ENCODE peak calls at places on chromosomes 6 and 20, in eight cellular contexts. B is posterior cingulate gyrus; J is mesendoderm; H is NCI-H1417; L is effector memory CD8-positive, alpha-beta T cell; E is IMR-90; V is SHP77 treated with DMSO at 0.1 percent for 48 hours; M is T-helper 9 cell. I is an unnamed sample.
A peak's percentile ranks its signal among the peaks of the same experiment; 100 is the strongest.

GRCh38 chr6:90288404-90288803 is 8.2 kb downstream of the BACH2 start:
- DNase-seq in V (no peak), M (no peak), L (no peak), E (peak; percentile 15), J (peak; percentile 85), B (no peak), H (peak; percentile 57), I (no peak)

GRCh38 chr6:155765275-155766194 is 309.9 kb upstream of the NOX3 start:
- DNase-seq in M (no peak), B (no peak), L (no peak), E (peak; percentile 90), V (no peak), H (no peak), J (no peak), I (no peak)

GRCh38 chr6:31158863-31159855 is 770 bp downstream of the TCF19 start:
- DNase-seq in H (peak; percentile 71), M (no peak), E (no peak), V (no peak), J (peak; percentile 72), B (no peak), L (no peak), I (no peak)

GRCh38 chr6:131383421-131384411 is 189.3 kb upstream of the ARG1 start:
- DNase-seq in L (no peak), E (no peak), B (no peak), H (no peak), M (no peak), J (no peak), V (no peak), I (no peak)

GRCh38 chr20:62370807-62371587 is 3.9 kb upstream of the LAMA5 start:
- DNase-seq in L (no peak), J (no peak), V (no peak), M (no peak), B (no peak), H (no peak), E (no peak), I (no peak)

GRCh38 chr20:49685809-49686208 is 27.9 kb downstream of the B4GALT5 start:
- DNase-seq in L (no peak), B (no peak), E (peak; percentile 72), M (no peak), V (no peak), J (no peak), H (no peak), I (no peak)

GRCh38 chr6:148857817-148858390 is 111.1 kb downstream of the UST start:
- DNase-seq in J (no peak), V (no peak), H (no peak), M (no peak), L (no peak), E (peak; percentile 95), B (no peak), I (no peak)

GRCh38 chr6:95545691-95546090 is 31.6 kb upstream of the MANEA start:
- DNase-seq in M (no peak), V (no peak), J (no peak), B (no peak), E (no peak), L (no peak), H (peak; percentile 43), I (no peak)

GRCh38 chr6:111646942-111647341 is 41.3 kb upstream of the TRAF3IP2 start:
- DNase-seq in J (no peak), B (no peak), H (no peak), L (no peak), E (peak; percentile 91), M (no peak), V (no peak), I (no peak)

GRCh38 chr6:121349596-121349995 is 15.3 kb upstream of the TBC1D32 start:
- DNase-seq in E (no peak), V (no peak), J (no peak), B (no peak), L (no peak), M (no peak), H (no peak), I (no peak)

GRCh38 chr6:115811511-115811910 is 249.2 kb downstream of the FRK start:
- DNase-seq in V (no peak), H (no peak), E (no peak), M (no peak), L (no peak), B (no peak), J (no peak), I (no peak)

GRCh38 chr20:56274156-56274555 is 25.6 kb downstream of the MC3R start:
- DNase-seq in E (no peak), H (no peak), J (no peak), B (no peak), M (no peak), V (no peak), L (no peak), I (no peak)

GRCh38 chr20:61883867-61884393 is 181.8 kb downstream of the TAF4 start:
- DNase-seq in H (no peak), J (no peak), M (no peak), E (no peak), B (no peak), V (no peak), L (no peak), I (no peak)

GRCh38 chr20:46951405-46951804 is 56.8 kb downstream of the EYA2 start:
- DNase-seq in E (peak; percentile 55), L (no peak), H (no peak), V (no peak), M (no peak), B (no peak), J (no peak), I (no peak)